ENCODE peak calls at places on chromosomes 3 and 15, in four cellular contexts. J, S, P and V are unnamed samples.

GRCh38 chr3:134462236-134463059 is 23.3 kb downstream of the ANAPC13 start:
- ATAC-seq in J (no peak), S (no peak), P (no peak), V (peak)

GRCh38 chr3:194250104-194251002 is 100.8 kb downstream of the CPN2 start:
- ATAC-seq in S (peak), J (no peak), P (peak), V (peak)

GRCh38 chr15:25545017-25545416 is 106.2 kb upstream of the UBE3A start:
- ATAC-seq in P (no peak), S (no peak), J (no peak), V (no peak)

GRCh38 chr3:106758459-106758858 is 618.8 kb upstream of the CCDC54 start:
- ATAC-seq in S (no peak), J (no peak), P (no peak), V (no peak)

GRCh38 chr3:186115229-186115996 is 6.5 kb upstream of the ETV5 start:
- ATAC-seq in J (no peak), S (no peak), P (no peak), V (peak)

GRCh38 chr3:152272771-152273242 is 4.1 kb downstream of the MBNL1 start:
- ATAC-seq in P (no peak), J (no peak), S (no peak), V (no peak)

GRCh38 chr3:72284485-72284884 is 499.5 kb upstream of the PROK2 start:
- ATAC-seq in P (no peak), S (no peak), J (no peak), V (no peak)

GRCh38 chr15:44882499-44882968 is 74.0 kb upstream of the TERB2 start:
- ATAC-seq in P (no peak), S (no peak), J (no peak), V (no peak)

GRCh38 chr15:99983171-99983891 is 250.1 kb upstream of the LYSMD4 start:
- ATAC-seq in J (no peak), S (no peak), P (no peak), V (no peak)

GRCh38 chr3:160280836-160281235 is 55.6 kb downstream of the C3orf80 start:
- ATAC-seq in S (no peak), J (no peak), P (no peak), V (no peak)

GRCh38 chr15:69210574-69210973 is 50.1 kb downstream of the GLCE start:
- ATAC-seq in S (no peak), P (no peak), J (no peak), V (no peak)

GRCh38 chr15:56099311-56099710 is 105.9 kb upstream of the NEDD4 start:
- ATAC-seq in P (no peak), S (no peak), J (no peak), V (no peak)

GRCh38 chr3:28376424-28376823 is 27.8 kb upstream of the AZI2 start:
- ATAC-seq in S (peak), J (no peak), P (no peak), V (peak)
- TF ChIP-seq CTCF in S (no peak), J (no peak), P (no peak), V (no peak)

DNA sequence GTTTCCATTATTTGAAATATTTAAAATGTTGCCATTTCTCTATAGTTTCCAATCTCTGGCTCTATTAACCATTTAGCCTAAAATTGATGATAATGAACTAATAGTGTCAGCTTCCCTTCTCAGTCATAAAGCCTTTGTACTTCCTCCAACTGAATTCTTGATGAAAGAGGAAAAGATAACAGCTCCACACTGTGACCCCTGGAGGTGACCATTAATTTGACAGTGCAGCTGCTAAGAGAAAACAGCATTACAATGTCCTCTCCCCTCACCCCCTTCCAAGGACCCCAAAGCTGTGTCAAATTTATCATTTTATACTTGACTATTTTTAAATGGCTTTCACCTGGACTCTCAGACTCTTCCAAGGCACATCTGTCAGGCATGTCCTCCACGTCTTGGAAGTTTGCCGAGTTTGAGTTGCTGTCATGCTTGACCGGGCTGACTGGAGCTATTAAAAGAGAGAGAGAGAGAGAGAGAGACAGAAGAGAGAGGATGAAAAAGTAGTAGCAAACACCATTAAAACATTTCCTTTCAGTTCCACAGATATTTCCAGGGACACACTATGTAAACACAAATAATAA is 236.5 kb downstream of the WDR72 start:
- ATAC-seq in J (no peak), S (no peak), P (no peak), V (no peak)
- TF ChIP-seq CTCF in J (no peak), S (no peak), P (no peak), V (no peak)

DNA sequence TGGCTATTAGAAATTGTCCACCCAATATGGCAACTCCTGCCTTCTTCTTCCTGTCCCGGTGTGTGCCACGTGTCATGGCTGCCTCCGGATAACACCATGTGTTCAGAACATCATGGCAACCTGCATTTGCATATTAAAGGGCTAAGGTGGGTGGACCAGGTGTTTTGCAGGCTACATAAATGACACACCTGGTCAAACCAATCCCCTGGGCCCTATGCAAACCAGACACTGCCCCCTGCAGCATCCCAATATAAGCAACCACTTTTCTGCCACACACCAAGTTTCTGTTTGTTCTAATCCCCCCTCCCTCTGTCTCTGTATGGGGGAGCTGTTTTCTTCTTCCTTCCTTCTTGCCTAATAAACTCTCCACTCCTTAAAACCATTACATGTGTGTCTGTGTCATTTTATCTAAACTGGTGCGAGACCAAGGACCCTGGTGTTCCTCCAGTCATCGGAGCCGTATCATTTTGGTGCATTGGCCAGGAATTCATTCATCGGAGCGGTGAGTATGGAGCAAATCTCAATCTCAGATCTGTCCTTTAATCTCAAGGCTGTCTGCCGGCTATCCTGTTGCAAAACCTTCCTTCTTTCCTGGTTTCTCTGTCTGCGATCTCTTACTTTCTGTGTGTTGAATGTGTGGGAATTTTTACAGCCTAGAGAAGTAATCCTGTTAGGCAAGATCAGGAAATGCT is 44.5 kb downstream of the NCEH1 start:
- ATAC-seq in S (peak), J (peak), P (peak), V (no peak)
- TF ChIP-seq CTCF in S (no peak), J (no peak), P (peak), V (no peak)

GRCh38 chr3:55751730-55752129 is 264.6 kb upstream of the WNT5A start:
- ATAC-seq in P (no peak), J (no peak), S (no peak), V (no peak)

GRCh38 chr3:55752911-55753310 is 265.8 kb upstream of the WNT5A start:
- ATAC-seq in P (no peak), J (no peak), S (no peak), V (no peak)

GRCh38 chr3:55756976-55757375 is 269.9 kb upstream of the WNT5A start:
- ATAC-seq in S (no peak), J (no peak), P (no peak), V (no peak)
- TF ChIP-seq CTCF in S (no peak), J (no peak), P (no peak), V (no peak)

GRCh38 chr3:176208915-176209314 is 988.4 kb downstream of the TBL1XR1 start:
- ATAC-seq in J (no peak), S (no peak), P (no peak), V (no peak)
- TF ChIP-seq CTCF in J (no peak), S (no peak), P (no peak), V (no peak)

GRCh38 chr15:50546566-50546965 is at the start of gene USP50:
- ATAC-seq in J (no peak), S (no peak), P (no peak), V (no peak)

GRCh38 chr15:50552238-50552637 is 5.8 kb upstream of the USP50 start:
- ATAC-seq in S (no peak), J (no peak), P (no peak), V (no peak)

GRCh38 chr15:50543556-50543955 is 2.9 kb downstream of the USP50 start:
- ATAC-seq in P (no peak), S (no peak), J (no peak), V (no peak)

GRCh38 chr15:50544368-50544767 is 2.1 kb downstream of the USP50 start:
- ATAC-seq in J (no peak), P (no peak), S (no peak), V (no peak)

GRCh38 chr15:50549326-50549725 is 2.9 kb upstream of the USP50 start:
- ATAC-seq in S (no peak), P (no peak), J (no peak), V (no peak)
- TF ChIP-seq CTCF in S (no peak), P (no peak), J (no peak), V (no peak)

GRCh38 chr15:88389120-88389519 is 78.1 kb downstream of the MRPL46 start:
- ATAC-seq in S (no peak), P (no peak), J (no peak), V (no peak)
- TF ChIP-seq CTCF in S (no peak), P (no peak), J (no peak), V (no peak)

DNA sequence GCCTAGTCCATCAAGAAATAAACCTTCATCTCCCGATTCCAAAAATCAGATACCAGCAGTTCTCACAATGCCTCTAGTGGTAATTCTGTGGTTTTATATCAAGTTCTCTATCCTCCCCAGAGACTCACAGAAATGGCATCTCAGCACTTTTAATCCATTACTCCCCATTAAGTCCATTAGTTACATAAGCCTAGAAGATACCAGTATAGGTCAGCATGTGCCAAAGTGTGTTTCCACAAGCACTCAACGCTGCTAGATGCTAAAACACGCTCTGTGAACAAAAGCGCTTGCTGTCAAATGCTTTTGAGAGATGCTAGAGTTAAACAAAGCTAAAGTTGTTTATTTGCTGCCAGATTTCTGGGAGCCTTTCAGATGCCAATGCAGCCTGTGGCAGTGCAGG is 918.7 kb upstream of the CFAP20DC start:
- ATAC-seq in J (no peak), P (no peak), S (no peak), V (no peak)
- TF ChIP-seq CTCF in J (no peak), P (no peak), S (no peak), V (no peak)

GRCh38 chr3:53534216-53534615 is 39.8 kb downstream of the CACNA1D start:
- ATAC-seq in J (no peak), P (no peak), S (no peak), V (no peak)

GRCh38 chr3:53533486-53533885 is 39.1 kb downstream of the CACNA1D start:
- ATAC-seq in S (no peak), J (no peak), P (no peak), V (no peak)

GRCh38 chr3:53534996-53535395 is 40.6 kb downstream of the CACNA1D start:
- ATAC-seq in J (no peak), S (peak), P (no peak), V (no peak)

GRCh38 chr3:53530205-53530604 is 35.8 kb downstream of the CACNA1D start:
- ATAC-seq in J (no peak), S (no peak), P (no peak), V (no peak)

DNA sequence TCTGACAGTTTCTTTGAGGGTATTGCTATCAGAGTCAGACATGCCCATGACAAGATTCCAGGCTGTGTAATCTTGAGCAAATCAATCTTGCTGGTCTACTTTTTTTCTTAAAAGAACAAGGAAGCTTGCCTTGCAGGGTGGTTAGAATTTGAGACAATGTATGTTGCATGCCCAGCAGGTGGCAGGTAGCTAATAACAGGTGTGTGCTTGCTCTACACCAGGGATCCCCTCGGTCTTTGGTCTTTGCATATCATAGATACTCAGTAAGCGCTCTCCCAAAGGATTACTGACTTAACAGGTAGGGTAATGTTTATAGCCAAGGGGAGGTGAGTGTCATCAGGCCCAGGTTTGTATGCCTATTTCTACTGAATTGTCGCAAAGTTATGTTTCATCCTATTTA is 37.3 kb downstream of the CACNA1D start:
- ATAC-seq in J (no peak), P (no peak), S (no peak), V (no peak)
- TF ChIP-seq CTCF in J (no peak), P (no peak), S (peak), V (no peak)

GRCh38 chr3:58288011-58288728 is 17.9 kb upstream of the RPP14 start:
- ATAC-seq in S (no peak), P (no peak), J (no peak), V (no peak)
- TF ChIP-seq CTCF in S (no peak), P (peak), J (no peak), V (no peak)